ENCODE peak calls at places on chromosomes 6 and 20, in four cellular contexts. One of them, this sample, is unnamed.

GRCh38 chr6:32436995-32437836 is 2.5 kb upstream of the HLA-DRA start:
- DNase-seq in left cardiac atrium: no peak
- DNase-seq in GM19239: peak; percentile 30
- DNase-seq in nucleus accumbens: no peak
- DNase-seq in this sample: no peak

GRCh38 chr6:54031194-54031593 is 80.0 kb upstream of the MLIP start:
- DNase-seq in left cardiac atrium: no peak
- DNase-seq in GM19239: no peak
- DNase-seq in nucleus accumbens: no peak
- DNase-seq in this sample: no peak

GRCh38 chr6:4637691-4638433 is 138.3 kb upstream of the CDYL start:
- DNase-seq in left cardiac atrium: no peak
- DNase-seq in GM19239: peak; percentile 14
- DNase-seq in nucleus accumbens: no peak
- DNase-seq in this sample: no peak

GRCh38 chr6:107654736-107655135 is 164.8 kb downstream of the SOBP start:
- DNase-seq in left cardiac atrium: no peak
- DNase-seq in GM19239: no peak
- DNase-seq in nucleus accumbens: no peak
- DNase-seq in this sample: no peak

GRCh38 chr6:36289281-36290018 is 19.6 kb downstream of the PNPLA1 start:
- DNase-seq in left cardiac atrium: no peak
- DNase-seq in GM19239: no peak
- DNase-seq in nucleus accumbens: no peak
- DNase-seq in this sample: no peak

GRCh38 chr6:124008689-124009371 is 205.2 kb downstream of the NKAIN2 start:
- DNase-seq in left cardiac atrium: no peak
- DNase-seq in GM19239: no peak
- DNase-seq in nucleus accumbens: no peak
- DNase-seq in this sample: no peak

GRCh38 chr20:10658876-10659632 is 14.7 kb downstream of the JAG1 start:
- DNase-seq in left cardiac atrium: no peak
- DNase-seq in GM19239: no peak
- DNase-seq in nucleus accumbens: no peak
- DNase-seq in this sample: no peak

GRCh38 chr20:45935416-45936046 is 1.0 kb downstream of the PCIF1 start:
- DNase-seq in left cardiac atrium: no peak
- DNase-seq in GM19239: no peak
- DNase-seq in nucleus accumbens: no peak
- DNase-seq in this sample: no peak

This sample was measured in Right ventricle myocardium inferior.